ENCODE peak calls at places on chromosomes 1 and 21, in seven cellular contexts. E is IMR-90, L is neuronal stem cell, V is trophoblast cell, C is H1, H is mesendoderm, Z is mesenchymal stem cell. P is an unnamed sample.
A peak's percentile ranks its signal among the peaks of the same experiment; 100 is the strongest.

GRCh38 chr1:44672254-44672955 is 1.9 kb downstream of the TMEM53 start:
- DNase-seq in E (peak; percentile 44), L (no peak), V (peak; percentile 31), C (peak; percentile 34), H (peak; percentile 89), Z (peak; percentile 63), P (peak; percentile 73)

GRCh38 chr1:93437976-93438605 is 9.8 kb upstream of the FNBP1L start:
- DNase-seq in E (peak; percentile 65), L (peak; percentile 11), V (peak; percentile 88), C (no peak), H (peak; percentile 42), Z (peak; percentile 61), P (no peak)

GRCh38 chr1:44323952-44324351 is 31.1 kb downstream of the ERI3 start:
- DNase-seq in E (no peak), L (no peak), V (peak; percentile 19), C (no peak), H (no peak), Z (no peak), P (no peak)

GRCh38 chr21:29174607-29175013 is 44.2 kb downstream of the MAP3K7CL start:
- DNase-seq in E (peak; percentile 30), L (no peak), V (no peak), C (no peak), H (no peak), Z (no peak), P (no peak)

GRCh38 chr1:51736702-51737101 is 119.8 kb downstream of the OSBPL9 start:
- DNase-seq in E (peak; percentile 77), L (no peak), V (no peak), C (no peak), H (no peak), Z (peak; percentile 50), P (no peak)

GRCh38 chr1:113881661-113882060 is 5.7 kb downstream of the BCL2L15 start:
- DNase-seq in E (no peak), L (no peak), V (no peak), C (no peak), H (no peak), Z (no peak), P (no peak)

GRCh38 chr1:22048351-22049192 is 3.9 kb upstream of the CDC42 start:
- DNase-seq in E (peak; percentile 18), L (no peak), V (no peak), C (no peak), H (peak; percentile 36), Z (peak; percentile 40), P (peak; percentile 43)

GRCh38 chr1:57512386-57512785 is 88.5 kb upstream of the DAB1 start:
- DNase-seq in E (no peak), L (no peak), V (no peak), C (no peak), H (no peak), Z (no peak), P (no peak)

GRCh38 chr1:215539803-215540575 is 27.1 kb upstream of the KCTD3 start:
- DNase-seq in E (peak; percentile 23), L (no peak), V (no peak), C (no peak), H (no peak), Z (no peak), P (no peak)

GRCh38 chr1:24343412-24344089 is 24.4 kb downstream of the GRHL3 start:
- DNase-seq in E (no peak), L (no peak), V (no peak), C (no peak), H (no peak), Z (no peak), P (no peak)

GRCh38 chr1:10803971-10804820 is 7.8 kb upstream of the CASZ1 start:
- DNase-seq in E (no peak), L (no peak), V (no peak), C (no peak), H (no peak), Z (no peak), P (no peak)

GRCh38 chr1:167392200-167392696 is 126.1 kb downstream of the CD247 start:
- DNase-seq in E (no peak), L (no peak), V (no peak), C (no peak), H (no peak), Z (no peak), P (no peak)

GRCh38 chr1:167388976-167389375 is 129.4 kb downstream of the CD247 start:
- DNase-seq in E (no peak), L (no peak), V (no peak), C (no peak), H (no peak), Z (no peak), P (no peak)

DNA sequence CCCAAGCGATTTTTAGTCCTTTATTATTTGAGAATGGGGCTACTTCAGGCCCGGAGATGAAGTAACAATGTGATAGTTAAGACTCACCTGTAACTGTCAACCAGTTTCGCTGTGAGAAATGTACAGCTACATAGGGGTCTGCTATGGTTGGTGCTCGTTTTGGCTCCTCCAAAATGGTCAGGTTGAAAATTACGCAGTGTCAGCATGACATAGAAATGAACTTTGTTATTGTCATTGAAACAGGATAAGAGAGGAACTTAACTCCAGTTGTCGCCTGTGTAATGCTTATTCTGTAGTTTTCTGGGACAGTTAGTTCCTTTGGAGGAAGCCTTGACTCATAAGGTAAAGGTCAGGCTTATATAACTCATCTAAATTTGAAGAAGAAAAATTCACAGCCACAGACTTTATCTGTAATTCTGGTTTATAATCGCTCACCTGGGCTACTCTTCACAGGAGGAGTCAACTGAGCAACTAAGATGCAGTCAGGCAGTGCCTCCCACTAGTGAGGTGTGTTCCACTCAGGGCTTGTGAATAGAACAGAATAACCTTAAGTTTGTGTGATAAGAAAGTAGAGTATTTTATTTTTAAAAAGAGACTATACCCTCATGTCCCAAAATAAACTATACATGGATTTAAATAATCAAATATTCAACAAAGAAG is 130.9 kb downstream of the CD247 start:
- DNase-seq in E (no peak), L (no peak), V (no peak), C (no peak), H (no peak), Z (no peak), P (no peak)
- H4K8ac ChIP-seq in E (no peak overlapping the region), L (no peak overlapping the region), V (no peak overlapping the region), C (no peak overlapping the region), H (no peak overlapping the region), Z (no peak overlapping the region), P (no peak overlapping the region)

GRCh38 chr1:66356605-66357004 is 177.3 kb upstream of the SGIP1 start:
- DNase-seq in E (no peak), L (no peak), V (no peak), C (no peak), H (peak; percentile 75), Z (no peak), P (no peak)
- H3K4me2 ChIP-seq in E (no peak overlapping the region), L (no peak overlapping the region), V (no peak overlapping the region), C (peak overlapping the region; percentile 44), H (no peak overlapping the region), Z (no peak overlapping the region), P (no peak overlapping the region)

DNA sequence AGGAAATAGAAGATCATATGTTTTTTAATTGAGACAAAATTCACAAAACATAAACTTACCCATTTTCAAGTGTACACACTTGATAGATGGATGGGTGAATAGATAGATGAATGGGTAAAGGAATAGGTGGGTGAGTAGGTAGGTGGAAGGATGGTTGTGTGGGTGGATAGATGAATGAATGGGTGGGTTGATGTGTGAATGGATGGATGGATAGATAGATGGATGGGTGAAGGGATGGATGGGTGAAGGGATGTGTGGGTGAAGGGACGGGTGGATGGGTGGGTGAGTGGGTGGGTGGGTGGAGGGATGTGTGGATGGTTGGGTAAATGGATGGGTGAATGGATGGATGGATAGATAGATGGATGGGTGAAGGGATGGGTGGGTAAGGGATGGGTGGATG is 86.1 kb upstream of the KCND3 start:
- DNase-seq in E (no peak), L (no peak), V (no peak), C (no peak), H (no peak), Z (no peak), P (no peak)
- H3K18ac ChIP-seq in E (no peak overlapping the region), L (no peak overlapping the region), V (no peak overlapping the region), C (no peak overlapping the region), H (no peak overlapping the region), Z (no peak overlapping the region), P (no peak overlapping the region)

DNA sequence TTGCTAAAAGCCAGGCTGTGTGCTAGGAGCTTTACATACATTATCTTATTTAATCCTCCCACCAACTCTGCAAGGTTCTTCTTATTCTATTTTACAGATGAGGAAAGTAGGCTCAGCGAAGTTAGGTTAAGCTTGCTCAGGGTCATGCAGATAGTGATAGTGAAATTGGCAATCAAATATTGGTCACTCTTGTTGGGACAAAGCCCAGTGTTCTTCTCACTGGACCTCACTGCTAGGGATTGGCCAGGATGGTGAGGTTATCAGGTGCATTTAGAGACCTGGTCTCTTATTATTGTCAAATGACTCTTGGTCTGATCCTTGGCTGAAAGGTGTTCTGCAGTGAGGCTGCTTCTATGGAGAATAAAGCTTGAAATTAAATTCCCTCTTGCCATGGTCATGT is 145.1 kb downstream of the CNIH3 start:
- DNase-seq in E (no peak), L (no peak), V (no peak), C (no peak), H (no peak), Z (no peak), P (no peak)
- H4K8ac ChIP-seq in E (no peak overlapping the region), L (no peak overlapping the region), V (no peak overlapping the region), C (no peak overlapping the region), H (no peak overlapping the region), Z (no peak overlapping the region), P (no peak overlapping the region)

GRCh38 chr1:200342511-200343400 is 67.1 kb downstream of the ZNF281 start:
- DNase-seq in E (peak; percentile 76), L (no peak), V (no peak), C (no peak), H (no peak), Z (peak; percentile 45), P (no peak)
- H3K4me2 ChIP-seq in E (no peak overlapping the region), L (no peak overlapping the region), V (no peak overlapping the region), C (no peak overlapping the region), H (no peak overlapping the region), Z (no peak overlapping the region), P (no peak overlapping the region)

DNA sequence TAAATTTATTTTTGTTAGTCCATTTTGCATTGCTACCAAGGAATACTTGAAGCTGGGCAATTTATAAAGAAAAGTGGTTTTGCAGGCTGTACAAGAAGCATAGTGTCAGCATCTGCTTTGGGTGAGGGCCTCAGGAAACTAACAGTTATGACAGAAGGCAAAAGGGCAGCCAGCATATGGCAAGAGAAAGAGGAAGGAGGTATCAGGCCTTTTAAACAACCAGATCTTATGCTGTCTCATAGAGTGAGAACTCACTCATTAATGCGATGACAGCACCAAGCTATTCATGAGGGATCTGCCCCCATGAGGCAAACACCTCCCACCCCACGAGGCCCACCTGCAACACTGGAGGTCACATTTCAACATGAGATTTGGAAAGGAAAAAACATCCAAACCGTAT is 898.4 kb downstream of the KCNT2 start:
- DNase-seq in E (no peak), L (no peak), V (peak; percentile 54), C (no peak), H (no peak), Z (no peak), P (no peak)
- H3K18ac ChIP-seq in E (no peak overlapping the region), L (no peak overlapping the region), V (no peak overlapping the region), C (no peak overlapping the region), H (no peak overlapping the region), Z (no peak overlapping the region), P (no peak overlapping the region)

P was measured in H9.